ENCODE peak calls at places on chromosome 1, in four cellular contexts. Q, A, H and J are unnamed samples.

GRCh38 chr1:29835486-29836273 is 599.4 kb downstream of the PTPRU start:
- DNase-seq in H (no peak), A (no peak), Q (no peak), J (peak; percentile 38)

GRCh38 chr1:3174487-3175247 is 105.7 kb downstream of the PRDM16 start:
- DNase-seq in A (no peak), H (no peak), Q (no peak), J (no peak)

GRCh38 chr1:159429074-159429861 is 2.7 kb upstream of the OR10J4 start:
- DNase-seq in A (no peak), Q (no peak), H (no peak), J (no peak)

GRCh38 chr1:107141491-107142369 is 891 bp downstream of the NTNG1 start:
- DNase-seq in A (peak; percentile 28), Q (peak; percentile 40), H (peak; percentile 52), J (peak; percentile 26)

GRCh38 chr1:26782521-26783212 is 5.1 kb upstream of the PIGV start:
- DNase-seq in Q (no peak), A (no peak), H (no peak), J (no peak)

GRCh38 chr1:166237675-166238074 is 70.9 kb upstream of the FAM78B start:
- DNase-seq in A (no peak), Q (no peak), H (no peak), J (no peak)

GRCh38 chr1:30277415-30277814 is 446.0 kb downstream of the MATN1 start:
- DNase-seq in A (no peak), Q (no peak), H (no peak), J (no peak)

GRCh38 chr1:906532-907420 is 16.9 kb upstream of the SAMD11 start:
- DNase-seq in H (peak; percentile 53), Q (no peak), A (no peak), J (peak; percentile 49)

GRCh38 chr1:68384321-68384813 is 65.4 kb downstream of the RPE65 start:
- DNase-seq in H (no peak), Q (no peak), A (no peak), J (no peak)

GRCh38 chr1:28415246-28415645 is 45.7 kb downstream of the PHACTR4 start:
- DNase-seq in A (no peak), H (no peak), Q (no peak), J (no peak)

GRCh38 chr1:3504151-3504822 is 49.8 kb downstream of the ARHGEF16 start:
- DNase-seq in Q (no peak), A (no peak), H (no peak), J (no peak)

GRCh38 chr1:115796897-115797296 is 28.4 kb upstream of the CASQ2 start:
- DNase-seq in A (no peak), H (no peak), Q (no peak), J (no peak)

GRCh38 chr1:1809489-1809888 is 31.2 kb upstream of the NADK start:
- DNase-seq in A (no peak), Q (no peak), H (no peak), J (no peak)

GRCh38 chr1:43446881-43447835 is 6.6 kb downstream of the HYI start:
- DNase-seq in H (no peak), A (no peak), Q (no peak), J (no peak)

GRCh38 chr1:99768525-99769382 is 2.3 kb upstream of the FRRS1 start:
- DNase-seq in Q (no peak), A (no peak), H (no peak), J (no peak)

GRCh38 chr1:159783724-159784123 is 3.0 kb downstream of the DUSP23 start:
- DNase-seq in H (no peak), A (no peak), Q (no peak), J (no peak)

GRCh38 chr1:10774615-10775310 is 21.7 kb downstream of the CASZ1 start:
- DNase-seq in Q (no peak), H (no peak), A (no peak), J (no peak)

GRCh38 chr1:11426617-11427016 is 52.3 kb upstream of the DISP3 start:
- DNase-seq in Q (no peak), A (no peak), H (no peak), J (no peak)

GRCh38 chr1:172973424-172973823 is 77.3 kb downstream of the TNFSF18 start:
- DNase-seq in H (no peak), A (no peak), Q (no peak), J (no peak)

GRCh38 chr1:200890818-200891773 is 3.6 kb upstream of the INAVA start:
- DNase-seq in H (peak; percentile 43), A (peak; percentile 76), Q (peak; percentile 75), J (peak; percentile 67)
- TF ChIP-seq CTCF in H (peak; percentile 35), A (peak; percentile 48), Q (peak; percentile 50), J (peak; percentile 69)

DNA sequence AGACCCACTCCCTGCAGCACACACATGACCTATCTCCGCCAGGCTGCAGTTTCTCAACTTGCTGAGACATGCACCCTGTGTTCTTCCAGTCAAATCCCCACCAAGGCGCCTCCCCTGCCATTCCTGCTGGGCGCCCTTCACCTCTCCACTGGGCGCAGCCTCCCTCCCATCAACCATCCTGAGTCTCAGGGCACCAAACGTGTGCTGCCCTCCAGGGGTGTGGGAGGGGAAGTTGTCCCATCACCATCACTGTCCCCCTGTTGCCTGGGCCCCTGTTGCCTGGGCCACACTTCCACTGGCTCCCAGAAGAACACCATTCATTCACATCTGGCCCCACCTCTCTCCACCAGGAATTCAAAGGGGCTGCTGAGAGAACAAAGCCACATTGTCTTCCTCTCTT is 44.9 kb upstream of the EFHD2 start:
- DNase-seq in H (no peak), Q (no peak), A (no peak), J (no peak)
- TF ChIP-seq CTCF in H (no peak), Q (no peak), A (no peak), J (peak; percentile 15)

GRCh38 chr1:210025870-210026269 is 87.9 kb downstream of the SYT14 start:
- DNase-seq in A (no peak), Q (no peak), H (no peak), J (no peak)
- TF ChIP-seq CTCF in A (no peak), Q (no peak), H (no peak), J (no peak)

GRCh38 chr1:85074365-85074964 is 26.2 kb upstream of the MCOLN3 start:
- DNase-seq in H (no peak), A (no peak), Q (no peak), J (no peak)

DNA sequence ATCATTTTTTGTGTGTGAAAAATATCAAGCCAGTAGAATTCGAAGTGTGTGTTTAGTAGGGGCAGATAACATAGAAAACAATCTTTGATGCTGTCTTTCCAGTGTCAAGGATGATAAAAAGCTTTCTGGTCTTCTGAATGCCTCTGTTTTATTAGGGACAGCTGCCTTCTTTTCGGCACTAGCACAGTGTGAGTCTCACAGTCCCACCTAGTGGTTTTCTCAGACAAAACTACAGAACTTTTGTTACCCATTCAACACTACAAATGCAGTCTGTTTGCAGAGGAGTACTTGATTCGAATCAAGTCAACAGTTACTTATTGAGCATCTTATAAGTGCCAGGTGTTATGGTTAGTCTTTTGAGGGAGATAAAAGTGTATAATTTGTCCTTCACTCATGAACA is 30.6 kb upstream of the MCOLN3 start:
- DNase-seq in Q (no peak), H (no peak), A (no peak), J (peak; percentile 23)
- TF ChIP-seq CTCF in Q (no peak), H (no peak), A (no peak), J (peak; percentile 2)

GRCh38 chr1:181190362-181191035 is 102.0 kb downstream of the IER5 start:
- DNase-seq in H (no peak), Q (no peak), A (no peak), J (peak; percentile 12)
- TF ChIP-seq CTCF in H (no peak), Q (no peak), A (no peak), J (peak; percentile 2)

GRCh38 chr1:92736395-92736794 is 48.5 kb downstream of the EVI5 start:
- DNase-seq in H (no peak), Q (no peak), A (no peak), J (peak; percentile 44)
- TF ChIP-seq CTCF in H (no peak), Q (no peak), A (no peak), J (peak; percentile 11)